ENCODE peak calls at places on chromosome X, in nine cellular contexts. Q is activated CD4-positive, alpha-beta T cell treated with anti-CD3 and anti-CD28 coated beads, Interleukin-2, amount 50 U/mL, for 48 hours; C is endodermal cell; M is NT2/D1; I is SHP77; J is sciatic nerve; G is stimulated activated CD4-positive, alpha-beta T cell treated with anti-CD3 and anti-CD28 coated beads, Interleukin-4, amount 100 ng/mL, for 48 hours; W is activated naive CD4-positive, alpha-beta T cell treated with anti-CD3 and anti-CD28 coated beads for 36 hours; Z is nephron progenitor cell. D is an unnamed sample.

GRCh38 chrX:40912166-40912565 is 173.1 kb upstream of the USP9X start:
- DNase-seq in W (no peak), J (no peak), M (no peak), C (no peak), Z (no peak), G (no peak), I (no peak), Q (no peak), D (no peak)

GRCh38 chrX:129665916-129666644 is 11.3 kb upstream of the APLN start:
- DNase-seq in M (peak), Q (no peak), J (no peak), G (no peak), C (peak), Z (peak), I (no peak), W (no peak), D (no peak)

GRCh38 chrX:151004085-151004484 is 20.9 kb downstream of the HMGB3 start:
- DNase-seq in Z (no peak), I (no peak), C (no peak), Q (no peak), J (no peak), M (no peak), W (no peak), G (no peak), D (no peak)

GRCh38 chrX:107146670-107147069 is 28.0 kb upstream of the RBM41 start:
- DNase-seq in J (no peak), C (no peak), W (no peak), M (no peak), I (no peak), G (no peak), Z (no peak), Q (no peak), D (no peak)

GRCh38 chrX:136822337-136823095 is 41.8 kb upstream of the ARHGEF6 start:
- DNase-seq in Q (no peak), I (no peak), J (no peak), G (no peak), C (no peak), W (no peak), M (no peak), Z (no peak), D (no peak)

GRCh38 chrX:124211312-124211942 is 121.0 kb upstream of the TEX13D start:
- DNase-seq in Z (no peak), G (no peak), Q (peak), I (peak), W (peak), J (no peak), C (peak), M (no peak), D (peak)

GRCh38 chrX:105173071-105173470 is 47.4 kb downstream of the TEX13A start:
- DNase-seq in Z (no peak), M (no peak), I (no peak), C (no peak), W (no peak), G (no peak), J (no peak), Q (no peak), D (no peak)

GRCh38 chrX:54826598-54826997 is 19.1 kb downstream of the MAGED2 start:
- DNase-seq in G (no peak), J (no peak), Z (no peak), Q (no peak), W (no peak), M (no peak), I (no peak), C (no peak), D (no peak)

D was measured in B cell.